ENCODE peak calls at places on chromosomes 6 and 20, in six cellular contexts. R, T, H, Y, X and W are unnamed samples.
A peak's percentile ranks its signal among the peaks of the same experiment; 100 is the strongest.

GRCh38 chr6:110654096-110654820 is 161.0 kb downstream of the CDK19 start:
- DNase-seq in R (no peak), T (no peak), H (no peak), Y (no peak), X (no peak), W (no peak)

GRCh38 chr6:149965191-149966020 is 1.7 kb downstream of the ULBP1 start:
- DNase-seq in R (no peak), T (no peak), H (no peak), Y (peak; percentile 58), X (no peak), W (peak; percentile 59)

GRCh38 chr6:72272958-72273357 is 348.9 kb upstream of the KCNQ5 start:
- DNase-seq in R (no peak), T (no peak), H (no peak), Y (no peak), X (no peak), W (no peak)

GRCh38 chr20:46631212-46631869 is 19.9 kb downstream of the SLC13A3 start:
- DNase-seq in R (no peak), T (peak; percentile 79), H (no peak), Y (no peak), X (no peak), W (no peak)

GRCh38 chr20:25223179-25223661 is 24.7 kb upstream of the PYGB start:
- DNase-seq in R (no peak), T (no peak), H (peak; percentile 66), Y (no peak), X (no peak), W (no peak)

GRCh38 chr20:49858076-49858565 is 45.5 kb downstream of the SLC9A8 start:
- DNase-seq in R (no peak), T (no peak), H (no peak), Y (no peak), X (no peak), W (no peak)

GRCh38 chr6:27422651-27423332 is 34.2 kb downstream of the ZNF391 start:
- DNase-seq in R (peak; percentile 16), T (no peak), H (no peak), Y (no peak), X (no peak), W (no peak)

GRCh38 chr6:91691449-91691848 is 1104.6 kb upstream of the MAP3K7 start:
- DNase-seq in R (no peak), T (no peak), H (no peak), Y (no peak), X (no peak), W (no peak)

GRCh38 chr6:84645000-84645399 is 119.4 kb downstream of the TBX18 start:
- DNase-seq in R (no peak), T (no peak), H (no peak), Y (no peak), X (no peak), W (no peak)

GRCh38 chr6:33049323-33049722 is 24.1 kb downstream of the HLA-DPA1 start:
- DNase-seq in R (no peak), T (no peak), H (no peak), Y (no peak), X (no peak), W (no peak)

GRCh38 chr20:14536738-14537137 is 199.3 kb upstream of the FLRT3 start:
- DNase-seq in R (no peak), T (no peak), H (no peak), Y (no peak), X (no peak), W (no peak)

GRCh38 chr20:46035253-46035652 is 6.2 kb downstream of the SLC12A5 start:
- DNase-seq in R (no peak), T (no peak), H (no peak), Y (no peak), X (no peak), W (no peak)

GRCh38 chr20:23873370-23874015 is 6.1 kb downstream of the CST5 start:
- DNase-seq in R (no peak), T (no peak), H (no peak), Y (no peak), X (no peak), W (no peak)

GRCh38 chr6:379367-380181 is 12.0 kb upstream of the IRF4 start:
- DNase-seq in R (no peak), T (no peak), H (no peak), Y (no peak), X (no peak), W (no peak)

GRCh38 chr20:42204261-42204660 is 586.1 kb upstream of the CHD6 start:
- DNase-seq in R (no peak), T (no peak), H (no peak), Y (no peak), X (peak; percentile 7), W (no peak)

GRCh38 chr20:50594231-50594590 is 84.0 kb downstream of the PTPN1 start:
- DNase-seq in R (no peak), T (no peak), H (no peak), Y (no peak), X (no peak), W (no peak)

GRCh38 chr6:1601616-1602355 is 7.9 kb upstream of the FOXC1 start:
- DNase-seq in R (no peak), T (no peak), H (no peak), Y (no peak), X (no peak), W (no peak)

GRCh38 chr6:16498237-16498636 is 259.9 kb downstream of the GMPR start:
- DNase-seq in R (no peak), T (no peak), H (no peak), Y (no peak), X (no peak), W (no peak)

GRCh38 chr6:167424060-167424673 is 99.3 kb downstream of the TTLL2 start:
- DNase-seq in R (no peak), T (peak; percentile 54), H (no peak), Y (peak; percentile 34), X (no peak), W (no peak)

GRCh38 chr6:78701407-78701806 is 165.9 kb upstream of the IRAK1BP1 start:
- DNase-seq in R (no peak), T (no peak), H (no peak), Y (no peak), X (no peak), W (no peak)

GRCh38 chr6:775863-776262 is 82.9 kb upstream of the EXOC2 start:
- DNase-seq in R (no peak), T (no peak), H (no peak), Y (no peak), X (no peak), W (no peak)

GRCh38 chr6:155980680-155981079 is 525.0 kb upstream of the NOX3 start:
- DNase-seq in R (no peak), T (no peak), H (no peak), Y (no peak), X (no peak), W (no peak)

GRCh38 chr6:142824491-142824890 is 120.5 kb downstream of the HIVEP2 start:
- DNase-seq in R (no peak), T (no peak), H (no peak), Y (no peak), X (no peak), W (no peak)

GRCh38 chr6:142830807-142831206 is 114.2 kb downstream of the HIVEP2 start:
- DNase-seq in R (no peak), T (no peak), H (no peak), Y (no peak), X (no peak), W (no peak)

GRCh38 chr6:142828030-142828429 is 116.9 kb downstream of the HIVEP2 start:
- DNase-seq in R (no peak), T (no peak), H (no peak), Y (no peak), X (no peak), W (no peak)

GRCh38 chr6:142825760-142826159 is 119.2 kb downstream of the HIVEP2 start:
- DNase-seq in R (no peak), T (no peak), H (no peak), Y (no peak), X (no peak), W (no peak)

DNA sequence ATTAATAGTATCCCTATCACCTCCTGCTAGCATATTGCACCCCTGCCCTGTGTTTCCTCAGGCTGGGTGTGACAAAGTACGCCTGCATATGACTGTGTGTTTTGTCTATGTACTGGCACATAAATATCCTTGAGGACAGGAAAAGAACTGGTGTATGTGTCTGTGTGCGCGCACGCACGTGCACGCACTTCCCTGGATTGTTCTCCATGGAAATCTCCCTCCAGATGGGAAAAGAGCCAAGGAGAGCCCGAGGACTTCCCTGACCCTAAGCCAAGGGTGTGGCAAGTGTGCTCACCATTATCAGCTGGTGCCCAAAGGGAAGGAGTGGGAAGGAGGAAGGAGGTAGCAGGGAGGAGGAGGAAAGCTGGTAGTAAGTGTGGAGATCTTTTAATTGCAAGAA is 117.6 kb downstream of the HIVEP2 start:
- DNase-seq in R (peak; percentile 40), T (no peak), H (peak; percentile 82), Y (peak; percentile 67), X (no peak), W (no peak)
- H3K4me1 ChIP-seq in R (peaks cover 60% of the 10 kb centered on the region), T (peaks cover 7% of the 10 kb centered on the region), H (peaks cover 4% of the 10 kb centered on the region), Y (no peaks in the 10 kb centered on the region), X (no peaks in the 10 kb centered on the region), W (no peaks in the 10 kb centered on the region)

GRCh38 chr6:2859325-2859700 is 17.6 kb upstream of the SERPINB1 start:
- DNase-seq in R (no peak), T (no peak), H (no peak), Y (no peak), X (no peak), W (no peak)
- H3K4me1 ChIP-seq in R (peaks cover 37% of the 10 kb centered on the region), T (peaks cover 38% of the 10 kb centered on the region), H (peaks cover 4% of the 10 kb centered on the region), Y (no peaks in the 10 kb centered on the region), X (no peaks in the 10 kb centered on the region), W (peaks cover 23% of the 10 kb centered on the region)

DNA sequence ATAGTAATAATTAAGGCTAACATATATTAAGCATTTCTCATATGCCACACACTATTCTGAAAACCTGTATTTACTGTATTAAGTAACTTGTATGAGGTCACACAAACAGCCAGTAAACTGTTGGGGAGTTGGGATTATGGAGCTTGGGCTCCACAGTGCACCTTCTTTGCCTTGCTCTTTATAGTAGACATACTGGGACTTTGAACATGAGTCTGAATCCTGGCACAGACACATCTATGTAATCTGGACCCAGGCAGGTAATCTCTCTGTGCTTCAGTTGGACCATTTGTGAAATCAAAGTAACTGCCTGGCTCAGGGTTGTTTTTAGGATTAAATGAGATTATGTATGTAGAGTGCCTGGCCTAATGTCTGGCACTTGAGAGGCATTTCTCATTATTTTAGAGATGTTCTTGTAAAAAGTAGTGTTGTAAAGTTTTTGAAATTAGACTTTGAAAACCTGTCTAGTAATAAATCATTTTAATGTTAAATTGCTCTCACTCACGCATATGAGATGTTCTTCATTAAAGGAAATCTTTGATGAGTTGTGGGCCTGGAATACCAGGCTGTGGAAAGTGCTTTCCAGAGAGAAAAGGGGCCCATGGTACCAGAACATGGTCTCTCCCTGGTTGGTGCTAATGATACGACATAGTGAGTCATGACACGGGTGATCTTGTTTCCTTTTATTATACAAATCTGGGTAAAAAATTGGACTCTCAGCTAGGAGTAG is 34.3 kb downstream of the LRRC1 start:
- DNase-seq in R (no peak), T (no peak), H (no peak), Y (no peak), X (no peak), W (no peak)
- H3K4me1 ChIP-seq in R (peaks cover 15% of the 10 kb centered on the region), T (no peaks in the 10 kb centered on the region), H (peaks cover 78% of the 10 kb centered on the region), Y (no peaks in the 10 kb centered on the region), X (no peaks in the 10 kb centered on the region), W (peaks cover 92% of the 10 kb centered on the region)

DNA sequence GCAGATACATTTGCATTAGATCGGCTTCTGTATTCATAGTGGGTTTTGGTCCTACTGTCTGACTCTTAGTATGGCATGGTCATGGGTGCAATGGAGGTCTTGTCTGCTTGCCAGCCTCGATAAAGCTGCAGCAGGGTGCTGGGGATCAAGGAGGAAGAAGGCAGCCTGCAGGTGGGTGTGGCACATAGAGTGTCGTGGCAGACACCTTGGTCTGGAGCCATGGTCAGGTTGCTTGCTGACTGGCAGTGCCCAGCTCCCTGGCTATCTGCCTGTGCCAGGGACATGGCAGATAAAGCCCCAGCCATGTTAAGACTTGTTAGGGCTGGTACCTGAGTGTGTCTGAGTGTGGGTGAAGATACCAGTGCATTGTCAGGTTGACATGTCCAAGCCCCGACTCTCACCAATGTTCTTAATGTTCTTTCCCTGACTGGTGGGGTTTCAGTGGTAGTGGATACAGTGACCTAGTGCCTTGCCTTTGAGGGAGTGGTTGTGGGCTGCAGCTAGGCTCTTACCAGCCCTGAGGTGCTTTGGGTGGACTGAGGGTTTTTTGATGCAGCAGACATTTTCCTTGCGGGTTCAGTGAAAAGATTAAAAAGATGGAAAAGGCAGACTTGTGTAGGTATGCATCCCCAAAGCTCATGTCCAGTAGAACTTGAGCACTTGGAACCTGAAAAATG is 1.8 kb downstream of the FAM83D start:
- DNase-seq in R (no peak), T (no peak), H (peak; percentile 64), Y (no peak), X (peak; percentile 33), W (peak; percentile 37)
- H3K4me1 ChIP-seq in R (peaks cover 22% of the 10 kb centered on the region), T (peaks cover 7% of the 10 kb centered on the region), H (peaks cover 12% of the 10 kb centered on the region), Y (no peaks in the 10 kb centered on the region), X (peaks cover 8% of the 10 kb centered on the region), W (peaks cover 8% of the 10 kb centered on the region)